ENCODE peak calls at places on chromosomes 1 and 21, in ten cellular contexts. P is cardiac muscle cell, F is sigmoid colon, D is SK-N-SH, E is GM12865, W is HFFc6, A is H9, V is neural crest cell, J is HCT116, Z is activated B cell treated with CpG ODN at 0.5 μM for 24 hours. R is an unnamed sample.

GRCh38 chr1:24102966-24103365 is 9.0 kb downstream of the MYOM3 start:
- DNase-seq in A (no peak), W (no peak), J (no peak), P (no peak), F (no peak), V (no peak), D (peak; percentile 49), Z (no peak), E (no peak), R (no peak)

GRCh38 chr1:234605983-234606730 is 3.8 kb downstream of the IRF2BP2 start:
- DNase-seq in A (no peak), F (no peak), J (no peak), D (no peak), P (peak; percentile 73), W (peak; percentile 50), Z (no peak), E (peak; percentile 52), V (no peak), R (no peak)

GRCh38 chr1:45843474-45843905 is 40.1 kb downstream of the MAST2 start:
- DNase-seq in A (no peak), E (peak; percentile 31), W (no peak), P (peak; percentile 69), F (no peak), J (no peak), D (no peak), V (no peak), Z (no peak), R (no peak)

GRCh38 chr21:35311985-35312384 is 262.9 kb upstream of the RUNX1 start:
- DNase-seq in Z (no peak), A (no peak), F (no peak), E (no peak), J (no peak), D (no peak), W (no peak), P (no peak), V (no peak), R (no peak)

GRCh38 chr21:42840411-42841155 is 38.8 kb downstream of the WDR4 start:
- DNase-seq in W (no peak), E (no peak), D (no peak), J (no peak), Z (no peak), F (no peak), V (no peak), A (peak; percentile 9), P (no peak), R (no peak)

GRCh38 chr1:47495176-47495713 is 57.4 kb downstream of the FOXD2 start:
- DNase-seq in D (no peak), J (no peak), P (no peak), E (no peak), A (no peak), Z (no peak), W (no peak), F (no peak), V (no peak), R (no peak)

GRCh38 chr1:43872280-43872679 is 61.3 kb upstream of the ARTN start:
- DNase-seq in A (no peak), P (no peak), F (no peak), W (no peak), V (no peak), J (no peak), E (no peak), Z (no peak), D (no peak), R (no peak)

GRCh38 chr1:147077081-147077480 is 95.2 kb downstream of the PRKAB2 start:
- DNase-seq in V (no peak), Z (no peak), P (no peak), E (no peak), J (no peak), D (no peak), W (no peak), A (no peak), F (no peak), R (no peak)

GRCh38 chr1:46301406-46302090 is 1.9 kb downstream of the LRRC41 start:
- DNase-seq in E (no peak), D (peak; percentile 66), P (peak; percentile 56), Z (no peak), W (no peak), V (peak; percentile 14), A (peak; percentile 48), F (peak; percentile 77), J (no peak), R (peak; percentile 33)

GRCh38 chr1:32997381-32997891 is 32.8 kb upstream of the RNF19B start:
- DNase-seq in D (no peak), P (peak; percentile 75), W (peak; percentile 68), J (no peak), V (no peak), F (no peak), A (no peak), E (no peak), Z (no peak), R (no peak)

GRCh38 chr21:17818158-17819113 is 720 bp downstream of the C21orf91 start:
- DNase-seq in D (peak; percentile 8), J (no peak), Z (no peak), F (peak; percentile 68), A (peak; percentile 46), P (peak; percentile 38), W (peak; percentile 3), V (peak; percentile 39), E (peak; percentile 64), R (peak; percentile 54)

GRCh38 chr1:187689137-187689536 is 860.4 kb downstream of the PLA2G4A start:
- DNase-seq in P (peak; percentile 90), D (no peak), F (no peak), E (no peak), W (peak; percentile 46), A (no peak), J (no peak), V (no peak), Z (no peak), R (peak; percentile 69)

GRCh38 chr1:84268346-84268745 is 33.2 kb upstream of the SAMD13 start:
- DNase-seq in W (no peak), A (no peak), J (no peak), Z (no peak), E (no peak), F (no peak), V (no peak), P (no peak), D (no peak), R (no peak)

GRCh38 chr1:20165522-20165951 is 20.4 kb upstream of the UBXN10 start:
- DNase-seq in J (peak; percentile 16), A (no peak), Z (no peak), F (no peak), E (peak; percentile 26), W (no peak), P (peak; percentile 35), D (peak; percentile 60), V (no peak), R (no peak)

GRCh38 chr1:75908717-75909152 is 23.5 kb downstream of the ASB17 start:
- DNase-seq in F (no peak), Z (no peak), W (peak; percentile 29), A (peak; percentile 52), P (peak; percentile 65), E (peak; percentile 72), V (peak; percentile 14), D (peak; percentile 29), J (peak; percentile 40), R (no peak)

GRCh38 chr1:165600793-165601192 is 30.2 kb upstream of the MGST3 start:
- DNase-seq in P (no peak), E (no peak), V (no peak), A (no peak), J (no peak), F (no peak), Z (no peak), D (no peak), W (no peak), R (no peak)

GRCh38 chr21:43919871-43920801 is 55.1 kb downstream of the AGPAT3 start:
- DNase-seq in J (no peak), P (no peak), F (no peak), D (no peak), A (no peak), W (no peak), V (no peak), Z (no peak), E (peak; percentile 46), R (no peak)

GRCh38 chr1:226201029-226201593 is 14.6 kb upstream of the ACBD3 start:
- DNase-seq in P (peak; percentile 42), Z (no peak), W (no peak), E (peak; percentile 53), F (no peak), V (no peak), J (peak; percentile 13), D (no peak), A (peak; percentile 65), R (no peak)
- TF ChIP-seq CTCF in P (peak; percentile 60), Z (no peak), W (peak; percentile 50), E (peak; percentile 48), F (no peak), V (peak; percentile 24), J (peak; percentile 62), D (peak; percentile 49), A (peak; percentile 71), R (no peak)

GRCh38 chr1:203037509-203038190 is 11.4 kb downstream of the PPFIA4 start:
- DNase-seq in Z (no peak), W (no peak), D (no peak), F (no peak), P (no peak), E (no peak), A (peak; percentile 19), V (no peak), J (no peak), R (no peak)

GRCh38 chr1:203040518-203041275 is 14.4 kb downstream of the PPFIA4 start:
- DNase-seq in A (no peak), D (no peak), V (no peak), J (no peak), P (no peak), F (no peak), E (no peak), Z (no peak), W (no peak), R (no peak)

GRCh38 chr1:203039609-203040517 is 13.6 kb downstream of the PPFIA4 start:
- DNase-seq in E (no peak), J (no peak), F (no peak), A (peak; percentile 81), Z (no peak), V (peak; percentile 21), W (no peak), P (no peak), D (no peak), R (no peak)

GRCh38 chr1:203038217-203038741 is 12.0 kb downstream of the PPFIA4 start:
- DNase-seq in Z (no peak), P (peak; percentile 65), A (peak; percentile 16), V (no peak), E (peak; percentile 28), F (peak; percentile 84), J (no peak), D (no peak), W (peak; percentile 89), R (peak; percentile 90)

GRCh38 chr1:203038891-203039608 is 12.8 kb downstream of the PPFIA4 start:
- DNase-seq in V (peak; percentile 76), W (peak; percentile 61), E (peak; percentile 67), J (no peak), Z (peak; percentile 43), A (peak; percentile 85), D (peak; percentile 84), P (peak; percentile 78), F (peak; percentile 85), R (peak; percentile 82)
- TF ChIP-seq CTCF in V (peak; percentile 94), W (peak; percentile 92), E (peak; percentile 91), J (peak; percentile 83), Z (peak; percentile 95), A (peak; percentile 94), D (peak; percentile 97), P (peak; percentile 97), F (peak; percentile 82), R (peak; percentile 92)

GRCh38 chr1:92961131-92961895 is at the start of gene DIPK1A:
- DNase-seq in D (peak; percentile 97), Z (peak; percentile 79), E (peak; percentile 94), W (peak; percentile 70), V (peak; percentile 69), A (peak; percentile 84), J (peak; percentile 36), F (peak; percentile 89), P (peak; percentile 86), R (peak; percentile 66)
- TF ChIP-seq CTCF in D (no peak), Z (no peak), E (peak; percentile 39), W (no peak), V (peak; percentile 52), A (peak; percentile 34), J (no peak), F (no peak), P (no peak), R (peak; percentile 36)

GRCh38 chr1:161962094-161962887 is 61.4 kb downstream of the OLFML2B start:
- DNase-seq in D (no peak), Z (no peak), E (peak; percentile 71), F (no peak), W (peak; percentile 81), V (no peak), P (peak; percentile 82), A (no peak), J (peak; percentile 7), R (no peak)
- TF ChIP-seq CTCF in D (peak; percentile 19), Z (no peak), E (no peak), F (no peak), W (no peak), V (no peak), P (no peak), A (no peak), J (no peak), R (no peak)

R was measured in dorsolateral prefrontal cortex.